ENCODE peak calls at places on chromosomes 3 and 15, in five cellular contexts. K is activated gamma-delta T cell treated with Interleukin-2 at 50 U/mL for 16 hours, Y is GM04503, B is KG1, S is T-helper 2 cell. J is an unnamed sample.

GRCh38 chr3:26623409-26624208 is 1.0 kb downstream of the LRRC3B start:
- DNase-seq in K (no peak), Y (no peak), B (no peak), S (no peak), J (no peak)

GRCh38 chr15:74212494-74212893 is 9.9 kb upstream of the STRA6 start:
- DNase-seq in K (no peak), Y (no peak), B (no peak), S (no peak), J (no peak)

GRCh38 chr15:75823860-75824613 is 19.2 kb upstream of the UBE2Q2 start:
- DNase-seq in K (no peak), Y (no peak), B (no peak), S (no peak), J (peak)

GRCh38 chr3:112489674-112490479 is 9.4 kb downstream of the BTLA start:
- DNase-seq in K (no peak), Y (no peak), B (no peak), S (no peak), J (peak)

GRCh38 chr3:173599673-173600072 is 202.1 kb downstream of the NLGN1 start:
- DNase-seq in K (no peak), Y (peak), B (no peak), S (no peak), J (peak)

GRCh38 chr3:189714991-189715961 is 84.1 kb downstream of the TP63 start:
- DNase-seq in K (no peak), Y (peak), B (no peak), S (no peak), J (peak)

GRCh38 chr3:49500408-49501257 is 30.6 kb downstream of the DAG1 start:
- DNase-seq in K (no peak), Y (peak), B (no peak), S (no peak), J (peak)

GRCh38 chr15:82894971-82895520 is 57.5 kb downstream of the HOMER2 start:
- DNase-seq in K (no peak), Y (peak), B (no peak), S (no peak), J (no peak)

GRCh38 chr3:171566803-171567422 is 106.7 kb upstream of the TNIK start:
- DNase-seq in K (no peak), Y (no peak), B (no peak), S (peak), J (peak)

GRCh38 chr3:195806916-195807231 is 4.9 kb downstream of the MUC4 start:
- DNase-seq in K (no peak), Y (no peak), B (no peak), S (no peak), J (no peak)

GRCh38 chr15:74983725-74984231 is 11.6 kb upstream of the SCAMP5 start:
- DNase-seq in K (peak), Y (no peak), B (no peak), S (no peak), J (peak)

GRCh38 chr15:61318276-61318675 is 89.2 kb upstream of the RORA start:
- DNase-seq in K (no peak), Y (no peak), B (no peak), S (no peak), J (no peak)

GRCh38 chr3:32451049-32451659 is 51.5 kb downstream of the CMTM6 start:
- DNase-seq in K (no peak), Y (no peak), B (no peak), S (no peak), J (no peak)

GRCh38 chr3:160637081-160637480 is 39.9 kb upstream of the ARL14 start:
- DNase-seq in K (no peak), Y (no peak), B (no peak), S (no peak), J (peak)

GRCh38 chr15:32096211-32096610 is 65.9 kb downstream of the CHRNA7 start:
- DNase-seq in K (no peak), Y (no peak), B (no peak), S (no peak), J (no peak)

GRCh38 chr3:86629511-86629910 is 361.4 kb downstream of the VGLL3 start:
- DNase-seq in K (no peak), Y (no peak), B (no peak), S (no peak), J (no peak)

GRCh38 chr3:112074616-112075497 is 11.3 kb upstream of the C3orf52 start:
- DNase-seq in K (peak), Y (peak), B (no peak), S (no peak), J (peak)

GRCh38 chr3:32973982-32974381 is 22.5 kb downstream of the CCR4 start:
- DNase-seq in K (peak), Y (no peak), B (no peak), S (peak), J (peak)

GRCh38 chr3:9976736-9977709 is 9.6 kb downstream of the EMC3 start:
- DNase-seq in K (no peak), Y (peak), B (peak), S (no peak), J (peak)